ENCODE peak calls at places on chromosome 11, in five cellular contexts. One of them, this sample, is unnamed.

GRCh38 chr11:126226334-126227084 is 14.9 kb downstream of the FAM118B start:
- DNase-seq in mesenchymal stem cell: no peak
- DNase-seq in left ventricle myocardium inferior: no peak
- DNase-seq in stomach: no peak
- DNase-seq in GM06990: no peak
- DNase-seq in this sample: no peak

GRCh38 chr11:4606231-4607015 is 1.6 kb downstream of the TRIM68 start:
- DNase-seq in mesenchymal stem cell: peak; percentile 1
- DNase-seq in left ventricle myocardium inferior: no peak
- DNase-seq in stomach: no peak
- DNase-seq in GM06990: no peak
- DNase-seq in this sample: no peak

GRCh38 chr11:134883484-134883883 is 471.4 kb upstream of the B3GAT1 start:
- DNase-seq in mesenchymal stem cell: no peak
- DNase-seq in left ventricle myocardium inferior: no peak
- DNase-seq in stomach: no peak
- DNase-seq in GM06990: no peak
- DNase-seq in this sample: no peak

GRCh38 chr11:46315033-46315738 is 32.1 kb upstream of the DGKZ start:
- DNase-seq in mesenchymal stem cell: peak; percentile 87
- DNase-seq in left ventricle myocardium inferior: peak; percentile 60
- DNase-seq in stomach: peak; percentile 78
- DNase-seq in GM06990: peak; percentile 41
- DNase-seq in this sample: peak; percentile 99

GRCh38 chr11:72589802-72590761 is 84.1 kb downstream of the PDE2A start:
- DNase-seq in mesenchymal stem cell: peak; percentile 35
- DNase-seq in left ventricle myocardium inferior: peak; percentile 43
- DNase-seq in stomach: peak; percentile 47
- DNase-seq in GM06990: peak; percentile 21
- DNase-seq in this sample: peak; percentile 93

GRCh38 chr11:16812274-16812673 is 73.8 kb downstream of the C11orf58 start:
- DNase-seq in mesenchymal stem cell: no peak
- DNase-seq in left ventricle myocardium inferior: no peak
- DNase-seq in stomach: no peak
- DNase-seq in GM06990: no peak
- DNase-seq in this sample: peak; percentile 65

GRCh38 chr11:75474240-75474639 is 41.2 kb upstream of the KLHL35 start:
- DNase-seq in mesenchymal stem cell: peak; percentile 59
- DNase-seq in left ventricle myocardium inferior: no peak
- DNase-seq in stomach: no peak
- DNase-seq in GM06990: peak; percentile 25
- DNase-seq in this sample: no peak

GRCh38 chr11:13375798-13376197 is 87.2 kb downstream of the BTBD10 start:
- DNase-seq in mesenchymal stem cell: no peak
- DNase-seq in left ventricle myocardium inferior: no peak
- DNase-seq in stomach: no peak
- DNase-seq in GM06990: no peak
- DNase-seq in this sample: no peak

GRCh38 chr11:128692750-128693578 is 908 bp upstream of the FLI1 start:
- DNase-seq in mesenchymal stem cell: peak; percentile 80
- DNase-seq in left ventricle myocardium inferior: no peak
- DNase-seq in stomach: no peak
- DNase-seq in GM06990: peak; percentile 61
- DNase-seq in this sample: peak; percentile 80

GRCh38 chr11:64415286-64415685 is 56.3 kb downstream of the RPS6KA4 start:
- DNase-seq in mesenchymal stem cell: peak; percentile 40
- DNase-seq in left ventricle myocardium inferior: no peak
- DNase-seq in stomach: no peak
- DNase-seq in GM06990: no peak
- DNase-seq in this sample: peak; percentile 66

GRCh38 chr11:77150836-77151235 is 22.8 kb downstream of the MYO7A start:
- DNase-seq in mesenchymal stem cell: no peak
- DNase-seq in left ventricle myocardium inferior: no peak
- DNase-seq in stomach: no peak
- DNase-seq in GM06990: no peak
- DNase-seq in this sample: no peak

GRCh38 chr11:131504199-131504949 is 134.0 kb downstream of the NTM start:
- DNase-seq in mesenchymal stem cell: no peak
- DNase-seq in left ventricle myocardium inferior: no peak
- DNase-seq in stomach: peak; percentile 40
- DNase-seq in GM06990: no peak
- DNase-seq in this sample: peak; percentile 89

GRCh38 chr11:75155570-75156422 is 4.9 kb downstream of the SLCO2B1 start:
- DNase-seq in mesenchymal stem cell: peak; percentile 10
- DNase-seq in left ventricle myocardium inferior: no peak
- DNase-seq in stomach: no peak
- DNase-seq in GM06990: no peak
- DNase-seq in this sample: no peak

GRCh38 chr11:3920148-3920852 is 64.8 kb downstream of the STIM1 start:
- DNase-seq in mesenchymal stem cell: peak; percentile 63
- DNase-seq in left ventricle myocardium inferior: no peak
- DNase-seq in stomach: peak; percentile 44
- DNase-seq in GM06990: no peak
- DNase-seq in this sample: no peak

GRCh38 chr11:63590024-63590788 is 24.0 kb downstream of the PLAAT3 start:
- DNase-seq in mesenchymal stem cell: no peak
- DNase-seq in left ventricle myocardium inferior: no peak
- DNase-seq in stomach: no peak
- DNase-seq in GM06990: no peak
- DNase-seq in this sample: no peak

GRCh38 chr11:128772814-128773213 is 78.9 kb downstream of the FLI1 start:
- DNase-seq in mesenchymal stem cell: no peak
- DNase-seq in left ventricle myocardium inferior: peak; percentile 59
- DNase-seq in stomach: peak; percentile 76
- DNase-seq in GM06990: no peak
- DNase-seq in this sample: no peak

GRCh38 chr11:17743808-17744119 is 9.2 kb downstream of the KCNC1 start:
- DNase-seq in mesenchymal stem cell: no peak
- DNase-seq in left ventricle myocardium inferior: no peak
- DNase-seq in stomach: no peak
- DNase-seq in GM06990: no peak
- DNase-seq in this sample: no peak

GRCh38 chr11:10796191-10796590 is 12.5 kb downstream of the EIF4G2 start:
- DNase-seq in mesenchymal stem cell: peak; percentile 11
- DNase-seq in left ventricle myocardium inferior: no peak
- DNase-seq in stomach: no peak
- DNase-seq in GM06990: no peak
- DNase-seq in this sample: no peak

GRCh38 chr11:76984741-76985140 is 49.5 kb upstream of the B3GNT6 start:
- DNase-seq in mesenchymal stem cell: no peak
- DNase-seq in left ventricle myocardium inferior: no peak
- DNase-seq in stomach: no peak
- DNase-seq in GM06990: no peak
- DNase-seq in this sample: no peak

GRCh38 chr11:35045219-35045819 is 93.7 kb upstream of the CD44 start:
- DNase-seq in mesenchymal stem cell: peak; percentile 44
- DNase-seq in left ventricle myocardium inferior: no peak
- DNase-seq in stomach: no peak
- DNase-seq in GM06990: peak; percentile 32
- DNase-seq in this sample: no peak

GRCh38 chr11:126060651-126061220 is 1.9 kb downstream of the CDON start:
- DNase-seq in mesenchymal stem cell: no peak
- DNase-seq in left ventricle myocardium inferior: no peak
- DNase-seq in stomach: no peak
- DNase-seq in GM06990: no peak
- DNase-seq in this sample: no peak

GRCh38 chr11:46330887-46331652 is 16.2 kb upstream of the DGKZ start:
- DNase-seq in mesenchymal stem cell: peak; percentile 19
- DNase-seq in left ventricle myocardium inferior: no peak
- DNase-seq in stomach: no peak
- DNase-seq in GM06990: no peak
- DNase-seq in this sample: no peak

GRCh38 chr11:39772525-39773137 is 1686.8 kb downstream of the LRRC4C start:
- DNase-seq in mesenchymal stem cell: no peak
- DNase-seq in left ventricle myocardium inferior: no peak
- DNase-seq in stomach: no peak
- DNase-seq in GM06990: no peak
- DNase-seq in this sample: no peak

GRCh38 chr11:118277312-118277711 is 13.2 kb upstream of the MPZL2 start:
- DNase-seq in mesenchymal stem cell: no peak
- DNase-seq in left ventricle myocardium inferior: no peak
- DNase-seq in stomach: peak; percentile 41
- DNase-seq in GM06990: peak; percentile 14
- DNase-seq in this sample: no peak

GRCh38 chr11:67439321-67440228 is 2.1 kb upstream of the PTPRCAP start:
- DNase-seq in mesenchymal stem cell: peak; percentile 34
- DNase-seq in left ventricle myocardium inferior: no peak
- DNase-seq in stomach: peak; percentile 65
- DNase-seq in GM06990: no peak
- DNase-seq in this sample: peak; percentile 84

GRCh38 chr11:16669799-16670415 is 68.5 kb upstream of the C11orf58 start:
- DNase-seq in mesenchymal stem cell: peak; percentile 28
- DNase-seq in left ventricle myocardium inferior: no peak
- DNase-seq in stomach: no peak
- DNase-seq in GM06990: no peak
- DNase-seq in this sample: peak; percentile 40

GRCh38 chr11:128472128-128473110 is 114.9 kb downstream of the ETS1 start:
- DNase-seq in mesenchymal stem cell: peak; percentile 63
- DNase-seq in left ventricle myocardium inferior: no peak
- DNase-seq in stomach: no peak
- DNase-seq in GM06990: peak; percentile 72
- DNase-seq in this sample: no peak

GRCh38 chr11:114111369-114112042 is 52.0 kb downstream of the ZBTB16 start:
- DNase-seq in mesenchymal stem cell: peak; percentile 21
- DNase-seq in left ventricle myocardium inferior: no peak
- DNase-seq in stomach: no peak
- DNase-seq in GM06990: no peak
- DNase-seq in this sample: no peak

GRCh38 chr11:118674094-118674460 is 5.4 kb downstream of the TREH start:
- DNase-seq in mesenchymal stem cell: no peak
- DNase-seq in left ventricle myocardium inferior: no peak
- DNase-seq in stomach: no peak
- DNase-seq in GM06990: no peak
- DNase-seq in this sample: no peak

GRCh38 chr11:3178349-3178748 is 13.2 kb upstream of the OSBPL5 start:
- DNase-seq in mesenchymal stem cell: peak; percentile 61
- DNase-seq in left ventricle myocardium inferior: no peak
- DNase-seq in stomach: no peak
- DNase-seq in GM06990: no peak
- DNase-seq in this sample: no peak

GRCh38 chr11:66910669-66911068 is 47.5 kb downstream of the PC start:
- DNase-seq in mesenchymal stem cell: no peak
- DNase-seq in left ventricle myocardium inferior: no peak
- DNase-seq in stomach: no peak
- DNase-seq in GM06990: no peak
- DNase-seq in this sample: no peak

GRCh38 chr11:61021661-61022212 is 50.3 kb downstream of the CD6 start:
- DNase-seq in mesenchymal stem cell: no peak
- DNase-seq in left ventricle myocardium inferior: no peak
- DNase-seq in stomach: peak; percentile 91
- DNase-seq in GM06990: peak; percentile 39
- DNase-seq in this sample: peak; percentile 97
- H3K4me3 ChIP-seq in mesenchymal stem cell: no peak overlapping the region
- H3K4me3 ChIP-seq in left ventricle myocardium inferior: no peak overlapping the region
- H3K4me3 ChIP-seq in stomach: no peak overlapping the region
- H3K4me3 ChIP-seq in GM06990: no peak overlapping the region
- H3K4me3 ChIP-seq in this sample: peak overlapping the region; percentile 33

GRCh38 chr11:122040476-122040875 is 75.5 kb downstream of the BLID start:
- DNase-seq in mesenchymal stem cell: no peak
- DNase-seq in left ventricle myocardium inferior: no peak
- DNase-seq in stomach: no peak
- DNase-seq in GM06990: no peak
- DNase-seq in this sample: no peak
- H3K4me3 ChIP-seq in mesenchymal stem cell: no peak overlapping the region
- H3K4me3 ChIP-seq in left ventricle myocardium inferior: no peak overlapping the region
- H3K4me3 ChIP-seq in stomach: no peak overlapping the region
- H3K4me3 ChIP-seq in GM06990: no peak overlapping the region
- H3K4me3 ChIP-seq in this sample: no peak overlapping the region

DNA sequence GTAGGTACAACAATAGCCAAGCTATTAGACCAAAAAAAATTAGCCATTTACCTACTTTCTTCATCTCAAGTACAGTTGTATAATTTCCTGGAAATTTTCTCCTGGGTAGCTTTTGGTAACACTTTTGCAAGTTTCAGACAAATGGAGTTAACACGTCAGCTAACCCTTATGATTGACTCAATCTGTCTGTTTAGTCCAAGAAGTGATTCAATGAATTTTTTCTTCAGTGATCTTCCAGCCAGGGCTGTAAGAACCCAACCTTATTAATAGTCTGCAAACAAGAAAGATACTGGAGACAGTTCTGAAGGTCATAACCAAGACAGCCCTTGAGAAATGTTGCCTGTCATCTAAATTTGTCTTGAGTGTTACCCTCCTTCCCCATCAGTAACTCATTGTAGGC is 30.1 kb upstream of the FIBIN start:
- DNase-seq in mesenchymal stem cell: no peak
- DNase-seq in left ventricle myocardium inferior: no peak
- DNase-seq in stomach: no peak
- DNase-seq in GM06990: no peak
- DNase-seq in this sample: no peak
- H3K4me3 ChIP-seq in mesenchymal stem cell: no peak overlapping the region
- H3K4me3 ChIP-seq in left ventricle myocardium inferior: no peak overlapping the region
- H3K4me3 ChIP-seq in stomach: no peak overlapping the region
- H3K4me3 ChIP-seq in GM06990: no peak overlapping the region
- H3K4me3 ChIP-seq in this sample: no peak overlapping the region

GRCh38 chr11:1032310-1032891 is 4.1 kb downstream of the MUC6 start:
- DNase-seq in mesenchymal stem cell: no peak
- DNase-seq in left ventricle myocardium inferior: no peak
- DNase-seq in stomach: no peak
- DNase-seq in GM06990: no peak
- DNase-seq in this sample: no peak

GRCh38 chr11:1030086-1030485 is 6.4 kb downstream of the MUC6 start:
- DNase-seq in mesenchymal stem cell: no peak
- DNase-seq in left ventricle myocardium inferior: no peak
- DNase-seq in stomach: no peak
- DNase-seq in GM06990: no peak
- DNase-seq in this sample: no peak

GRCh38 chr11:1030556-1030955 is 6.0 kb downstream of the MUC6 start:
- DNase-seq in mesenchymal stem cell: no peak
- DNase-seq in left ventricle myocardium inferior: no peak
- DNase-seq in stomach: no peak
- DNase-seq in GM06990: no peak
- DNase-seq in this sample: no peak

GRCh38 chr11:1029686-1030085 is 6.8 kb downstream of the MUC6 start:
- DNase-seq in mesenchymal stem cell: no peak
- DNase-seq in left ventricle myocardium inferior: no peak
- DNase-seq in stomach: no peak
- DNase-seq in GM06990: no peak
- DNase-seq in this sample: no peak

GRCh38 chr11:1031121-1031899 is 5.2 kb downstream of the MUC6 start:
- DNase-seq in mesenchymal stem cell: no peak
- DNase-seq in left ventricle myocardium inferior: no peak
- DNase-seq in stomach: no peak
- DNase-seq in GM06990: no peak
- DNase-seq in this sample: no peak
- H3K4me3 ChIP-seq in mesenchymal stem cell: no peak overlapping the region
- H3K4me3 ChIP-seq in left ventricle myocardium inferior: no peak overlapping the region
- H3K4me3 ChIP-seq in stomach: no peak overlapping the region
- H3K4me3 ChIP-seq in GM06990: no peak overlapping the region
- H3K4me3 ChIP-seq in this sample: no peak overlapping the region